ENCODE peak calls at places on chromosomes 16 and 17, in four cellular contexts. X, Z, O and F are unnamed samples.

GRCh38 chr16:71963125-71963875 is 36.9 kb downstream of the PKD1L3 start:
- DNase-seq in X (no peak), Z (no peak), O (no peak), F (no peak)

GRCh38 chr17:82830249-82830661 is 9.6 kb downstream of the ZNF750 start:
- DNase-seq in X (no peak), O (no peak), Z (peak), F (peak)

GRCh38 chr16:49592507-49593422 is 219.2 kb downstream of the C16orf78 start:
- DNase-seq in O (peak), Z (no peak), X (no peak), F (no peak)

GRCh38 chr17:48513097-48513496 is 17.7 kb downstream of the HOXB1 start:
- DNase-seq in Z (no peak), X (no peak), O (no peak), F (no peak)

GRCh38 chr16:15749371-15749770 is 99.3 kb downstream of the NDE1 start:
- DNase-seq in O (no peak), X (no peak), Z (no peak), F (no peak)

GRCh38 chr16:65032397-65032796 is 89.5 kb downstream of the CDH11 start:
- DNase-seq in X (no peak), Z (no peak), O (no peak), F (no peak)

GRCh38 chr17:68328676-68329075 is 37.4 kb downstream of the ARSG start:
- DNase-seq in O (peak), Z (no peak), X (no peak), F (no peak)

GRCh38 chr17:80476877-80477646 is 655 bp upstream of the NPTX1 start:
- DNase-seq in O (no peak), Z (no peak), X (no peak), F (no peak)

GRCh38 chr16:82241469-82242052 is 71.5 kb upstream of the MPHOSPH6 start:
- DNase-seq in O (no peak), X (no peak), Z (no peak), F (no peak)

GRCh38 chr16:48059936-48060335 is 95.9 kb downstream of the ABCC12 start:
- DNase-seq in O (no peak), Z (no peak), X (no peak), F (no peak)

GRCh38 chr17:81223758-81224122 is 975 bp upstream of the CEP131 start:
- DNase-seq in X (no peak), Z (peak), O (no peak), F (no peak)

GRCh38 chr16:74743668-74744299 is 30.8 kb downstream of the FA2H start:
- DNase-seq in Z (no peak), X (no peak), O (peak), F (peak)

GRCh38 chr16:55832788-55833583 is at the start of gene CES1:
- DNase-seq in Z (peak), X (no peak), O (no peak), F (peak)

GRCh38 chr17:15289285-15290185 is 24.4 kb upstream of the PMP22 start:
- DNase-seq in O (peak), X (no peak), Z (no peak), F (no peak)

GRCh38 chr17:6073620-6074019 is 3.4 kb downstream of the WSCD1 start:
- DNase-seq in O (no peak), Z (no peak), X (no peak), F (no peak)

GRCh38 chr17:48577330-48577945 is 712 bp downstream of the HOXB4 start:
- DNase-seq in Z (peak), O (no peak), X (no peak), F (no peak)

GRCh38 chr16:85901110-85901509 is 2.1 kb downstream of the IRF8 start:
- DNase-seq in O (no peak), Z (no peak), X (no peak), F (no peak)

GRCh38 chr17:7549401-7550055 is 670 bp downstream of the TNFSF12 start:
- DNase-seq in Z (no peak), O (no peak), X (no peak), F (peak)

GRCh38 chr17:77495575-77495974 is 354.8 kb downstream of the SEC14L1 start:
- DNase-seq in O (no peak), X (no peak), Z (no peak), F (no peak)